ENCODE peak calls at places on chromosomes 1 and 21, in five cellular contexts. One of them, this sample, is unnamed.

GRCh38 chr21:42850463-42850862 is 28.9 kb downstream of the WDR4 start:
- DNase-seq in adrenal gland: no peak
- DNase-seq in IMR-90: no peak
- DNase-seq in psoas muscle: no peak
- DNase-seq in pancreas: no peak
- DNase-seq in this sample: no peak

GRCh38 chr1:223702735-223703667 is 9.3 kb upstream of the CAPN2 start:
- DNase-seq in IMR-90: peak; percentile 80
- DNase-seq in adrenal gland: no peak
- DNase-seq in pancreas: no peak
- DNase-seq in psoas muscle: no peak
- DNase-seq in this sample: no peak

GRCh38 chr1:43558346-43558841 is 27.7 kb downstream of the PTPRF start:
- DNase-seq in psoas muscle: no peak
- DNase-seq in adrenal gland: no peak
- DNase-seq in pancreas: no peak
- DNase-seq in IMR-90: peak; percentile 42
- DNase-seq in this sample: peak; percentile 73

GRCh38 chr1:27527857-27528700 is 38.1 kb upstream of the WASF2 start:
- DNase-seq in pancreas: peak; percentile 61
- DNase-seq in psoas muscle: no peak
- DNase-seq in adrenal gland: peak; percentile 70
- DNase-seq in IMR-90: no peak
- DNase-seq in this sample: no peak

GRCh38 chr1:233656032-233656620 is 42.2 kb downstream of the KCNK1 start:
- DNase-seq in pancreas: peak; percentile 18
- DNase-seq in psoas muscle: no peak
- DNase-seq in IMR-90: no peak
- DNase-seq in adrenal gland: no peak
- DNase-seq in this sample: no peak

GRCh38 chr1:45403298-45404079 is 63.2 kb upstream of the MUTYH start:
- DNase-seq in adrenal gland: no peak
- DNase-seq in IMR-90: no peak
- DNase-seq in pancreas: no peak
- DNase-seq in psoas muscle: no peak
- DNase-seq in this sample: no peak

GRCh38 chr1:198519639-198520501 is 20.6 kb downstream of the ATP6V1G3 start:
- DNase-seq in IMR-90: no peak
- DNase-seq in psoas muscle: no peak
- DNase-seq in adrenal gland: no peak
- DNase-seq in pancreas: no peak
- DNase-seq in this sample: no peak

GRCh38 chr1:154796303-154796892 is 73.7 kb downstream of the KCNN3 start:
- DNase-seq in adrenal gland: no peak
- DNase-seq in pancreas: no peak
- DNase-seq in IMR-90: no peak
- DNase-seq in psoas muscle: no peak
- DNase-seq in this sample: no peak

GRCh38 chr1:93569479-93569878 is 112.2 kb downstream of the BCAR3 start:
- DNase-seq in pancreas: no peak
- DNase-seq in psoas muscle: no peak
- DNase-seq in adrenal gland: no peak
- DNase-seq in IMR-90: no peak
- DNase-seq in this sample: no peak

GRCh38 chr1:10057744-10058294 is 25.1 kb downstream of the UBE4B start:
- DNase-seq in adrenal gland: no peak
- DNase-seq in IMR-90: no peak
- DNase-seq in psoas muscle: no peak
- DNase-seq in pancreas: peak; percentile 54
- DNase-seq in this sample: no peak
- H3K4me1 ChIP-seq in adrenal gland: peaks cover 40% of the 10 kb centered on the region
- H3K4me1 ChIP-seq in IMR-90: peaks cover 6% of the 10 kb centered on the region
- H3K4me1 ChIP-seq in psoas muscle: peaks cover 55% of the 10 kb centered on the region
- H3K4me1 ChIP-seq in pancreas: peaks cover 14% of the 10 kb centered on the region
- H3K4me1 ChIP-seq in this sample: peaks cover 38% of the 10 kb centered on the region

GRCh38 chr1:40384887-40385286 is 11.4 kb downstream of the SMAP2 start:
- DNase-seq in adrenal gland: no peak
- DNase-seq in IMR-90: no peak
- DNase-seq in pancreas: no peak
- DNase-seq in psoas muscle: no peak
- DNase-seq in this sample: no peak
- H3K4me3 ChIP-seq in adrenal gland: no peak overlapping the region
- H3K4me3 ChIP-seq in IMR-90: no peak overlapping the region
- H3K4me3 ChIP-seq in pancreas: no peak overlapping the region
- H3K4me3 ChIP-seq in psoas muscle: no peak overlapping the region
- H3K4me3 ChIP-seq in this sample: no peak overlapping the region

GRCh38 chr1:156675271-156675708 is 1.9 kb downstream of the NES start:
- DNase-seq in IMR-90: no peak
- DNase-seq in psoas muscle: no peak
- DNase-seq in adrenal gland: no peak
- DNase-seq in pancreas: no peak
- DNase-seq in this sample: no peak

GRCh38 chr1:156676820-156677615 is at the start of gene NES:
- DNase-seq in IMR-90: peak; percentile 56
- DNase-seq in adrenal gland: peak; percentile 48
- DNase-seq in pancreas: no peak
- DNase-seq in psoas muscle: peak; percentile 81
- DNase-seq in this sample: peak; percentile 89

GRCh38 chr1:156677616-156678596 is 699 bp upstream of the NES start:
- DNase-seq in pancreas: no peak
- DNase-seq in adrenal gland: peak; percentile 60
- DNase-seq in psoas muscle: peak; percentile 78
- DNase-seq in IMR-90: peak; percentile 89
- DNase-seq in this sample: peak; percentile 88

GRCh38 chr1:156675715-156676311 is 1.4 kb downstream of the NES start:
- DNase-seq in adrenal gland: no peak
- DNase-seq in IMR-90: peak; percentile 39
- DNase-seq in psoas muscle: peak; percentile 32
- DNase-seq in pancreas: no peak
- DNase-seq in this sample: no peak

DNA sequence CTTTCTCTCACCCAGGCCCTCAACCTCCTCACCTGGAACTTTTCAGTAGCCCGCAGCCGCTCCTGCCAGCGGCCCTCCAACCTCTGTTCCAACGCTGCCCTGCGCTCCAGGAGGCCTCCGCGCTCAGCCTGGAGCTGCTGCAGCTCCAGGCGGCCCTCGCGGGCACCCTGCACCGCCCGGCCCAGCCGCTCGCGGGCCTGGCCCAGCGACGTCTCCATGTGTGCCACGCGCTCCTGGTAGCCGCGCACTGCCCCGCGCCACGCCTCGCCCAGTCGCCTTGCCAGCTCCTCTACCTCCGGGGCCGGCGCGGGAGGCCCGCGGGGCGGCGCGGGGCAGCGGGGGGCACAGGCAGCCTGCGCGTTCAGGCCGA is 772 bp downstream of the NES start:
- DNase-seq in psoas muscle: no peak
- DNase-seq in adrenal gland: no peak
- DNase-seq in IMR-90: no peak
- DNase-seq in pancreas: no peak
- DNase-seq in this sample: no peak
- H3K4me1 ChIP-seq in psoas muscle: peaks cover 41% of the 10 kb centered on the region
- H3K4me1 ChIP-seq in adrenal gland: peaks cover 14% of the 10 kb centered on the region
- H3K4me1 ChIP-seq in IMR-90: peaks cover 31% of the 10 kb centered on the region
- H3K4me1 ChIP-seq in pancreas: no peaks in the 10 kb centered on the region
- H3K4me1 ChIP-seq in this sample: no peaks in the 10 kb centered on the region

DNA sequence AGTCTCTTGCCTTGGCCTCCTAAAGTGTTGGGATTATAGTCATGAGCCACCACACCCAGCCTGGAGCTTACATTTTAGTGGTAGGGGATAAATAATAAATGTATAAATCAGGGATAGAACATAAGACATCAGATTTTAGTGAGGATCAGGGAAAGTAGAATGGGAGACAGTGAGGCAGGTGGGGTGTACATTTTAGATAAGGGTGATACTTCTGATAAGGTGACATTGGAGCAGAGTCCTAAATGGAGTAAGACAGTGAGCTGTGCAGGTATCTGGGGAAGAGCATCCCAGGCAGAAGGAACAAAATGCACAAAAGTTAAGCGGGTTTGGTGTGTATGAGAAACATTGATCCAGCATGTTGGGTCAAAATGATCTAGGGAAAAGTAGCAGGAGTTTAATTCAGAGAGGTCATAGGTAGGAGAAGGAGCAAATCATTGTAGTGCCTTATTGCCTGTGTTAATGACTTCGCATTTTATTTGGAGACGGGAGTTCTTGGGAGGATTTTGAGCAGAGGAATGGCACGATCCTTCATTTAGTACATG is 11.1 kb downstream of the EPB41 start:
- DNase-seq in IMR-90: no peak
- DNase-seq in adrenal gland: no peak
- DNase-seq in pancreas: no peak
- DNase-seq in psoas muscle: no peak
- DNase-seq in this sample: no peak
- H3K4me3 ChIP-seq in IMR-90: no peak overlapping the region
- H3K4me3 ChIP-seq in adrenal gland: no peak overlapping the region
- H3K4me3 ChIP-seq in pancreas: no peak overlapping the region
- H3K4me3 ChIP-seq in psoas muscle: no peak overlapping the region
- H3K4me3 ChIP-seq in this sample: no peak overlapping the region

DNA sequence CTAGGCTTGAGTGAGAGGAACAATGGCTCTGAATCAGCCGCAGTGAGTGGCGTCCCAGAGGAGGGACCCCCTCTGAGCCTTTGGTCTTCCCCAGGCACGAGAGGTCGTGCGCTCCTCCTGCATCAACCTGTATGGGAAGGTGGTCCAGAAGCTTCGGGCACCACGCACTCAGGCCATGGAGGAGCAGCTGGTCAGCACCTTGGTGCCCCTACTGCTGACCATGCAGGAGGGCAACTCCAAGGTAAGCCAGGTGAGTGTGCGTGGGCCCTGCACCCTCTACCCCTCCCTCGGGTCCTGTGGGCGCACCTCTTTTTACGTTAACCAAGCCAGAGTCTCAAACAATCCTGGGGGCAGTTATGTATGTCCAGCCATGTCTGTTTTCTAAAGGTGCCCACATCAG is 13.7 kb upstream of the TTC4 start:
- DNase-seq in adrenal gland: no peak
- DNase-seq in pancreas: no peak
- DNase-seq in psoas muscle: no peak
- DNase-seq in IMR-90: no peak
- DNase-seq in this sample: no peak
- H3K4me1 ChIP-seq in adrenal gland: no peaks in the 10 kb centered on the region
- H3K4me1 ChIP-seq in pancreas: no peaks in the 10 kb centered on the region
- H3K4me1 ChIP-seq in psoas muscle: no peaks in the 10 kb centered on the region
- H3K4me1 ChIP-seq in IMR-90: no peaks in the 10 kb centered on the region
- H3K4me1 ChIP-seq in this sample: no peaks in the 10 kb centered on the region

GRCh38 chr1:203186091-203186445 is 436 bp downstream of the CHI3L1 start:
- DNase-seq in psoas muscle: no peak
- DNase-seq in IMR-90: no peak
- DNase-seq in adrenal gland: no peak
- DNase-seq in pancreas: no peak
- DNase-seq in this sample: peak; percentile 28
- H3K4me3 ChIP-seq in psoas muscle: peak overlapping the region; percentile 2
- H3K4me3 ChIP-seq in IMR-90: no peak overlapping the region
- H3K4me3 ChIP-seq in adrenal gland: no peak overlapping the region
- H3K4me3 ChIP-seq in pancreas: no peak overlapping the region
- H3K4me3 ChIP-seq in this sample: no peak overlapping the region

GRCh38 chr1:183032122-183032921 is 9.1 kb downstream of the LAMC1 start:
- DNase-seq in adrenal gland: peak; percentile 27
- DNase-seq in pancreas: no peak
- DNase-seq in psoas muscle: no peak
- DNase-seq in IMR-90: no peak
- DNase-seq in this sample: no peak
- H3K4me1 ChIP-seq in adrenal gland: peaks cover 51% of the 10 kb centered on the region
- H3K4me1 ChIP-seq in pancreas: no peaks in the 10 kb centered on the region
- H3K4me1 ChIP-seq in psoas muscle: peaks cover 51% of the 10 kb centered on the region
- H3K4me1 ChIP-seq in IMR-90: peaks cover 16% of the 10 kb centered on the region
- H3K4me1 ChIP-seq in this sample: no peaks in the 10 kb centered on the region

DNA sequence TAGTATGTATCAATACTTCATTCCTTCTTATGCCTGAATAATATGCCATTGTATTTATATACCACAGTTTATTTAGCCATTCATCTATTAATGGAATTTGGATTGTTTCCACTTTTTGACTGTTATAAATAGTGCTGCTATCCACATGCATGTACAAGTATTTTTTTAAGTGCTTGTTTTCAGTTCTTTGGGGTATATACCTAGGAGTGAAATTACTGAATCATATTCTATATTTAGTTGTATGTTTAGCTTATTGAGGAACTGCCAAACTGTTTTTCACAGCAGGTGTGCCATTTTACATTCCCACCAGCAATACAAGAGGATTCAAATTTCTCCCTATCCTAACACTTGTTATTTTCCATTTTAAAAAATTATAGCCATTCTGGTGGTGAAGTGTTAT is 7.6 kb upstream of the HJV start:
- DNase-seq in adrenal gland: no peak
- DNase-seq in pancreas: no peak
- DNase-seq in psoas muscle: no peak
- DNase-seq in IMR-90: no peak
- DNase-seq in this sample: no peak
- H3K4me3 ChIP-seq in adrenal gland: no peak overlapping the region
- H3K4me3 ChIP-seq in pancreas: no peak overlapping the region
- H3K4me3 ChIP-seq in psoas muscle: no peak overlapping the region
- H3K4me3 ChIP-seq in IMR-90: no peak overlapping the region
- H3K4me3 ChIP-seq in this sample: no peak overlapping the region

GRCh38 chr1:25874635-25875153 is 814 bp downstream of the PAQR7 start:
- DNase-seq in IMR-90: no peak
- DNase-seq in pancreas: no peak
- DNase-seq in psoas muscle: no peak
- DNase-seq in adrenal gland: no peak
- DNase-seq in this sample: no peak

GRCh38 chr1:25872708-25873107 is 2.8 kb downstream of the PAQR7 start:
- DNase-seq in IMR-90: no peak
- DNase-seq in psoas muscle: no peak
- DNase-seq in adrenal gland: no peak
- DNase-seq in pancreas: no peak
- DNase-seq in this sample: no peak

GRCh38 chr1:25873120-25873519 is 2.4 kb downstream of the PAQR7 start:
- DNase-seq in psoas muscle: no peak
- DNase-seq in IMR-90: no peak
- DNase-seq in adrenal gland: no peak
- DNase-seq in pancreas: no peak
- DNase-seq in this sample: peak; percentile 20

GRCh38 chr1:25875154-25875855 is at the start of gene PAQR7:
- DNase-seq in psoas muscle: peak; percentile 79
- DNase-seq in adrenal gland: peak; percentile 84
- DNase-seq in IMR-90: peak; percentile 70
- DNase-seq in pancreas: peak; percentile 78
- DNase-seq in this sample: peak; percentile 93

GRCh38 chr1:25874209-25874608 is 1.3 kb downstream of the PAQR7 start:
- DNase-seq in psoas muscle: no peak
- DNase-seq in IMR-90: no peak
- DNase-seq in pancreas: no peak
- DNase-seq in adrenal gland: no peak
- DNase-seq in this sample: peak; percentile 6
- H3K4me1 ChIP-seq in psoas muscle: peaks cover 17% of the 10 kb centered on the region
- H3K4me1 ChIP-seq in IMR-90: peaks cover 18% of the 10 kb centered on the region
- H3K4me1 ChIP-seq in pancreas: peaks cover 50% of the 10 kb centered on the region
- H3K4me1 ChIP-seq in adrenal gland: peaks cover 56% of the 10 kb centered on the region
- H3K4me1 ChIP-seq in this sample: no peaks in the 10 kb centered on the region

DNA sequence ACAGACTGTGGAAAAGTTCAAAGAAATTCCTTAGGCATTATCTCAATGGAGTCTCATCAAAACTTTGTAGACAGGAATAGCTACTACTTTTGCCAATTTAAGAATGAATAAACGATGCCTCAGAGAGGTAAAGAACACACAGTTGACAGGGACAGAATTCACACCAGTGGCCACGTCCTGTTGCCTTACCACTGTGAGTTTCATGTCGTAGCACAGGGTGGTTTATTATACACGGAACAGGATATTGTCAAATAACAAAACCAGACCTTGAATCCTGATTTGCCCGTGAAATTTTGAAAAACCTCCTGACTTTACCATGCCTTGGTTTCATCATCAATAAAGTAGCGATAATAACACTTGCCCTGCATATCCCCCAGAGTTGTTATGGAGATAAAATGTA is 408.0 kb upstream of the RUNX1 start:
- DNase-seq in adrenal gland: no peak
- DNase-seq in pancreas: no peak
- DNase-seq in psoas muscle: no peak
- DNase-seq in IMR-90: no peak
- DNase-seq in this sample: no peak
- H3K4me3 ChIP-seq in adrenal gland: no peak overlapping the region
- H3K4me3 ChIP-seq in pancreas: no peak overlapping the region
- H3K4me3 ChIP-seq in psoas muscle: no peak overlapping the region
- H3K4me3 ChIP-seq in IMR-90: no peak overlapping the region
- H3K4me3 ChIP-seq in this sample: no peak overlapping the region